ENCODE peak calls at places on chromosome 3, in four cellular contexts. T is HCT116, I is upper lobe of left lung, B is HepG2. X is an unnamed sample. For H3K4me1, the result is how much of the 10 kb centered on the place peaks cover.

GRCh38 chr3:127572186-127572585 is 18.3 kb downstream of the TPRA1 start:
- ATAC-seq in T (no peak), I (no peak), B (no peak), X (no peak)

GRCh38 chr3:45958333-45958791 is 15.1 kb downstream of the CXCR6 start:
- ATAC-seq in T (no peak), I (no peak), B (peak), X (peak)

GRCh38 chr3:187669675-187670504 is at the start of gene SST:
- ATAC-seq in T (no peak), I (no peak), B (peak), X (no peak)

GRCh38 chr3:25558106-25558505 is 106.6 kb downstream of the TOP2B start:
- ATAC-seq in T (no peak), I (no peak), B (no peak), X (no peak)

GRCh38 chr3:67489816-67490215 is 164.6 kb downstream of the SUCLG2 start:
- ATAC-seq in T (no peak), I (no peak), B (no peak), X (no peak)

GRCh38 chr3:152384412-152384811 is 115.7 kb downstream of the MBNL1 start:
- ATAC-seq in T (no peak), I (no peak), B (no peak), X (no peak)

GRCh38 chr3:38365469-38366062 is 19.0 kb downstream of the XYLB start:
- ATAC-seq in T (no peak), I (no peak), B (peak), X (peak)

GRCh38 chr3:185646382-185647133 is 60.5 kb downstream of the SENP2 start:
- ATAC-seq in T (no peak), I (no peak), B (peak), X (no peak)

GRCh38 chr3:73280751-73281150 is 219.3 kb downstream of the EBLN2 start:
- ATAC-seq in T (no peak), I (no peak), B (no peak), X (no peak)

GRCh38 chr3:13492976-13493866 is 13.1 kb downstream of the HDAC11 start:
- ATAC-seq in T (no peak), I (no peak), B (no peak), X (no peak)
- TF ChIP-seq CTCF in T (no peak), I (no peak), B (no peak), X (no peak)

DNA sequence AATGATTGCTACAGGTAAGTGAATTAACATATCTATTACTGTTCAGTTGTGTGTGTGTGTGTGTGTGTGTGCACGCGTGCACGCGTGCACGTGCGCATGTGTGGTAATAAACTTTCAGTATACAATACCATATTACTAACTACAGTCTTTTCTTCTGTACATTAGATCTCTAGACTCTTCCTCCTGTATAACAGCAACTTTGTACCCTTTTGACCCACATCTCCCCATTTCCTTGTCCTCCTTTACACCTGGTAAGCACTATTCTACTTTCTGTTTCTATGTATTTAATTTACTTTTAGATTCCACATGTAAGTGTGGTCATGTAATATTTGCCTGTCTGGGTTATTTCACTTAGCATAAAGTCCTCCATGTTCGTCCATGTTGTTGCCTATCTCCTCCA is 29.1 kb upstream of the GOLIM4 start:
- ATAC-seq in T (no peak), I (no peak), B (no peak), X (no peak)
- H3K4me1 ChIP-seq in T (under half), I (under half), B (under half), X (under half)

GRCh38 chr3:27591321-27591711 is 107.1 kb upstream of the SLC4A7 start:
- ATAC-seq in T (no peak), I (no peak), B (no peak), X (peak)

GRCh38 chr3:27590437-27591320 is 106.5 kb upstream of the SLC4A7 start:
- ATAC-seq in T (no peak), I (peak), B (no peak), X (peak)

GRCh38 chr3:27593173-27593572 is 109.0 kb upstream of the SLC4A7 start:
- ATAC-seq in T (no peak), I (no peak), B (no peak), X (no peak)

GRCh38 chr3:27589795-27590194 is 105.6 kb upstream of the SLC4A7 start:
- ATAC-seq in T (no peak), I (no peak), B (no peak), X (no peak)

GRCh38 chr3:27591811-27592210 is 107.6 kb upstream of the SLC4A7 start:
- ATAC-seq in T (no peak), I (no peak), B (no peak), X (no peak)
- TF ChIP-seq POLR2AphosphoS5 in T (no peak), I (peak), B (no peak), X (no peak)

DNA sequence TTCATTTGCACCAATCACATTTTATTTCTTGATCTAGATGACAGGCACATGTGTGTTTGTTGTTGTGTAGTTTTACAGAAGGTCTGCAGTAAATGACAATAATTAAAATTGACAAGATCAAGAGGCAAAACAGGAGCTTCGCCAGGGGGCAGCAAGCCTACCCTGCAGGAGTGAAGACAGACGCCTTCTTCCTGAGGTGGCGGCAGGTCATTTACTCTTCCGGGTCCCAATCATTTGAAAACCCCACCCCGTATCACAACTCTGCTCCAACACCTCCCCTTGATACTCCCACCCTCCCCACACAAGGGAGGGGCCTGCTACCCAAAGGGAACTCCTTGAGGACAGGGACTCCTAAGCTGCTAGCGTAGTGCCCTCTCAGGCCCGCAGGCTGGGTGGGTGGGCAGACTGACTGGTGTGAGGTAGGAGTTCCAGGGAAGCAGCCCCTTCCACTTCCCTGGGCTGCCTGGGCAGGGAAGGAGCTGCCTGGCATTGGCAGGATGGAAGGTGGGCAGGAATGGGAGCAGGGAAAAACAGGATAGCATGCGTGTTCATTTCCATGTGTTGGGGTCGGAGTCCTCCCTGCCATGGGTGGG is 13.1 kb downstream of the CHDH start:
- ATAC-seq in T (no peak), I (no peak), B (peak), X (no peak)
- TF ChIP-seq CTCF in T (no peak), I (no peak), B (no peak), X (no peak)

DNA sequence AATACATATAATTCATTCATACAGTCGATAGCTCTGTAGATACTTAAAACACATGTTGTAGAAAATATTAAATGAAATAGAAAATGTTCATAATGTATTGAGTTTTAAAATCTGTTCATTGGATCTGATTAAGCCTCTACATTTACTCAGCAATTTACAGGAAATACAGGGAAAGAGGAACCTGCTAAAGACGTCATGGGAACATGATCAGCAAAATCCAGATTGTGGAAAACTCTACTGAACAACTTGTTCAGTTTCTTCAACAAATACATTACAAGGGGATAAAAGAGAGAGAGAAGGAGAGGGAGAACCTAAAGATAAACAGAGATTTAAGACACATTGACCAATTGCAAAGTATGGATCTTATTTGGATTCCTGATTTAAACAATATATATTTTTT is 46.7 kb downstream of the KLHL6 start:
- ATAC-seq in T (no peak), I (no peak), B (no peak), X (no peak)
- H3K4me1 ChIP-seq in T (under half), I (under half), B (under half), X (under half)

DNA sequence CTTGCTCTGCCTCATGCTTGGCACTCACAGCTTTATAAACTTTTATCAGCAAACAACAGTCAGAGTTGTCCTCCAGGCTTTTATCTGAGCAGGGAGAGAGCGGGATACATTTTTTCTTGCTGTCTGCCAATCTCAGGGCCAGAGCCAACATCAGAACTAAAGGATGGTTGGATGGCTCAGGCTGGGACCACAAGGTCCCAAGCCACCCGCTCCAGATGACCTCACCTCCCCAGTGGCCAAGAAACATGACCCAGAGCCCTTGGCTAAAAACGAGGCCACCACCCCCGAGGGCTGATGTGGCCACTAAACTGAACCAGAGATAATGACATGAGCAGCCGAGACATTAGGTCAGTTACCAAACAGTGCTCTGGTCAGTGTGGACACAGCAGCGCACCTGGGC is 18.8 kb upstream of the SPATA12 start:
- ATAC-seq in T (no peak), I (no peak), B (no peak), X (peak)
- TF ChIP-seq POLR2AphosphoS5 in T (no peak), I (no peak), B (no peak), X (no peak)

DNA sequence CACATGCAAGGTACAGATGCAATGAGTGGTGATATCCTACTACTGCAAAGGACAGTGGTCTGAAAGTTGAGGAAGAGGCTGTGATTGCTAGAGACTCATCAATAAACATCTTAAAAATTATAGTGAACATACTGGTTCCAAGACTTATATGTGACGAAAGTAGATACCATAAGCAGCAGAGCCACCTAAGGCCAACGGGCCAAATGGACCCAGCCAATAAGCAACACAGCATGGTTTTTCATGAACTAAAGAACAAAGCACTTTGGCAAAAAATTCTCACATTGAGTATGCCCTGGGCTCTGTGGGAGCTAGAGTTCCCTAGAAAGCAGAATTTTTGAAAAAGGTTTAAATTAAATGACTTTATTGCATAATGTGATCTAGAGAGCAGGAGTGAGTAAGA is 272.1 kb downstream of the SI start:
- ATAC-seq in T (no peak), I (no peak), B (no peak), X (no peak)
- TF ChIP-seq CTCF in T (no peak), I (no peak), B (peak), X (no peak)

GRCh38 chr3:19911452-19911851 is 22.6 kb downstream of the EFHB start:
- ATAC-seq in T (no peak), I (no peak), B (no peak), X (no peak)
- H3K4me1 ChIP-seq in T (under half), I (under half), B (under half), X (under half)